ENCODE peak calls at places on chromosomes 7 and 10, in seven cellular contexts. Z is fibroblast of lung; K is HepG2; W is mammary epithelial cell; N is gastrocnemius medialis; D is CD8-positive, alpha-beta T cell; S is endodermal cell. X is an unnamed sample.

GRCh38 chr10:80497187-80498038 is 40.3 kb upstream of the SH2D4B start:
- DNase-seq in Z (peak; percentile 80), S (no peak), N (peak; percentile 30), D (no peak), K (no peak), W (peak; percentile 50), X (peak; percentile 78)

GRCh38 chr10:93859049-93859655 is 34.6 kb upstream of the SLC35G1 start:
- DNase-seq in S (no peak), D (no peak), W (no peak), N (no peak), K (no peak), Z (no peak), X (peak; percentile 32)

GRCh38 chr10:113872139-113873030 is 17.9 kb downstream of the NHLRC2 start:
- DNase-seq in S (no peak), W (no peak), Z (no peak), K (no peak), N (no peak), D (no peak), X (no peak)

GRCh38 chr10:55793024-55793423 is 568.0 kb downstream of the ZWINT start:
- DNase-seq in W (peak; percentile 27), S (no peak), N (no peak), K (no peak), Z (peak; percentile 0), D (no peak), X (no peak)

GRCh38 chr7:5526190-5527037 is 102.8 kb upstream of the TNRC18 start:
- DNase-seq in N (peak; percentile 73), W (peak; percentile 76), Z (no peak), S (peak; percentile 85), K (peak; percentile 57), D (peak; percentile 21), X (peak; percentile 34)

GRCh38 chr7:16114071-16114470 is 307.3 kb downstream of the CRPPA start:
- DNase-seq in W (no peak), D (no peak), N (no peak), K (no peak), S (no peak), Z (no peak), X (no peak)

GRCh38 chr10:76675561-76675950 is 962.1 kb downstream of the KCNMA1 start:
- DNase-seq in W (no peak), K (no peak), S (no peak), Z (no peak), N (no peak), D (no peak), X (no peak)

GRCh38 chr10:131461093-131461492 is 149.6 kb upstream of the TCERG1L start:
- DNase-seq in N (no peak), K (no peak), S (peak; percentile 28), D (no peak), Z (no peak), W (no peak), X (no peak)

GRCh38 chr7:44294325-44295069 is 30.9 kb downstream of the CAMK2B start:
- DNase-seq in W (no peak), D (peak; percentile 3), N (no peak), S (peak; percentile 22), K (no peak), Z (no peak), X (no peak)

GRCh38 chr7:78530351-78530750 is 731.8 kb downstream of the PHTF2 start:
- DNase-seq in K (peak; percentile 21), D (no peak), Z (peak; percentile 70), N (no peak), S (no peak), W (peak; percentile 40), X (peak; percentile 7)

GRCh38 chr7:29879609-29880008 is 73.3 kb downstream of the WIPF3 start:
- DNase-seq in W (peak; percentile 46), N (peak; percentile 58), Z (peak; percentile 66), S (no peak), K (no peak), D (no peak), X (no peak)

GRCh38 chr10:132043861-132044695 is 21.7 kb upstream of the JAKMIP3 start:
- DNase-seq in W (no peak), N (no peak), S (peak; percentile 33), Z (no peak), K (no peak), D (no peak), X (no peak)

GRCh38 chr10:77811831-77812430 is 114.6 kb downstream of the DLG5 start:
- DNase-seq in D (no peak), S (no peak), Z (no peak), N (no peak), W (no peak), K (no peak), X (no peak)
- H3K4me1 ChIP-seq in D (no peaks in the 10 kb centered on the region), S (no peaks in the 10 kb centered on the region), Z (no peaks in the 10 kb centered on the region), N (no peaks in the 10 kb centered on the region), W (no peaks in the 10 kb centered on the region), K (no peaks in the 10 kb centered on the region), X (no peaks in the 10 kb centered on the region)

GRCh38 chr7:133934262-133934973 is 192.7 kb upstream of the LRGUK start:
- DNase-seq in K (no peak), Z (peak; percentile 47), S (peak; percentile 55), D (no peak), W (no peak), N (no peak), X (no peak)
- H3K4me1 ChIP-seq in K (no peaks in the 10 kb centered on the region), Z (no peaks in the 10 kb centered on the region), S (peaks cover 17% of the 10 kb centered on the region), D (no peaks in the 10 kb centered on the region), W (peaks cover 12% of the 10 kb centered on the region), N (no peaks in the 10 kb centered on the region), X (no peaks in the 10 kb centered on the region)

DNA sequence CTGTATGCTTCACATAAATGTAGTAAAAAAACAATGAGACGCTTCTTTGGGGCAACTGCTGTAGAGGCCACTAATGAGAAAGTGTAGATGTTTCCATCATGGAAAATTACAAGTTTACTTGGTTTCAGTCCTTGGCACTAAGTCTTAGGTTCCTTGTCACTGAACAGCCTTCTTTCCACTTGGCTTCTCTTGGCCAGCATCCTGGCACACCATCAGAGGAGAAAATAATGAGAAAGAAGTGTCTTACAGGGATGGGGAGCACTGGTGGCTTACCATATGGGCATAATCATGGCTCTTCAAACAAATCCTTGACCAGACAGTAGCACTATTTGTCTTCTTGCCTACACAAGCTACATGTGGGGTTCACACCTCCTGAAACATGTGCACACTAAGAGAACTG is 22.5 kb upstream of the SH3PXD2A start:
- DNase-seq in Z (no peak), K (no peak), D (no peak), S (no peak), W (no peak), N (no peak), X (no peak)
- H3K4me1 ChIP-seq in Z (no peaks in the 10 kb centered on the region), K (no peaks in the 10 kb centered on the region), D (no peaks in the 10 kb centered on the region), S (no peaks in the 10 kb centered on the region), W (peaks cover 54% of the 10 kb centered on the region), N (peaks cover 22% of the 10 kb centered on the region), X (no peaks in the 10 kb centered on the region)

GRCh38 chr7:155796381-155797261 is 15.6 kb downstream of the SHH start:
- DNase-seq in D (peak; percentile 65), W (no peak), Z (no peak), K (no peak), N (no peak), S (peak; percentile 95), X (no peak)
- H3K4me1 ChIP-seq in D (peaks cover 4% of the 10 kb centered on the region), W (no peaks in the 10 kb centered on the region), Z (no peaks in the 10 kb centered on the region), K (peaks cover 43% of the 10 kb centered on the region), N (no peaks in the 10 kb centered on the region), S (no peaks in the 10 kb centered on the region), X (no peaks in the 10 kb centered on the region)

X was measured in endothelial cell of umbilical vein.